ENCODE peak calls at places on chromosomes 12 and 14, in ten cellular contexts. One of them, this sample, is unnamed.

GRCh38 chr12:21773263-21773741 is 1.2 kb downstream of the KCNJ8 start:
- DNase-seq in AG09309: no peak
- DNase-seq in HTR-8/SVneo: no peak
- DNase-seq in kidney: peak
- DNase-seq in right cardiac atrium: peak
- DNase-seq in mesendoderm: peak
- DNase-seq in astrocyte of the spinal cord: no peak
- DNase-seq in SW480: no peak
- DNase-seq in activated gamma-delta T cell treated with Interleukin-2 at 50 U/mL for 16 hours: no peak
- DNase-seq in dorsolateral prefrontal cortex: no peak
- DNase-seq in this sample: no peak

GRCh38 chr14:95906591-95906990 is 30.0 kb downstream of the TUNAR start:
- DNase-seq in AG09309: no peak
- DNase-seq in HTR-8/SVneo: no peak
- DNase-seq in kidney: no peak
- DNase-seq in right cardiac atrium: no peak
- DNase-seq in mesendoderm: no peak
- DNase-seq in astrocyte of the spinal cord: no peak
- DNase-seq in SW480: no peak
- DNase-seq in activated gamma-delta T cell treated with Interleukin-2 at 50 U/mL for 16 hours: no peak
- DNase-seq in dorsolateral prefrontal cortex: no peak
- DNase-seq in this sample: no peak

GRCh38 chr12:12007001-12007712 is 63.6 kb upstream of the BCL2L14 start:
- DNase-seq in AG09309: no peak
- DNase-seq in HTR-8/SVneo: no peak
- DNase-seq in kidney: no peak
- DNase-seq in right cardiac atrium: no peak
- DNase-seq in mesendoderm: no peak
- DNase-seq in astrocyte of the spinal cord: peak
- DNase-seq in SW480: no peak
- DNase-seq in activated gamma-delta T cell treated with Interleukin-2 at 50 U/mL for 16 hours: peak
- DNase-seq in dorsolateral prefrontal cortex: no peak
- DNase-seq in this sample: peak

GRCh38 chr14:22691171-22691570 is 47.0 kb upstream of the OR6J1 start:
- DNase-seq in AG09309: peak
- DNase-seq in HTR-8/SVneo: no peak
- DNase-seq in kidney: no peak
- DNase-seq in right cardiac atrium: no peak
- DNase-seq in mesendoderm: no peak
- DNase-seq in astrocyte of the spinal cord: peak
- DNase-seq in SW480: no peak
- DNase-seq in activated gamma-delta T cell treated with Interleukin-2 at 50 U/mL for 16 hours: no peak
- DNase-seq in dorsolateral prefrontal cortex: no peak
- DNase-seq in this sample: no peak

GRCh38 chr14:103382375-103382774 is 2.8 kb upstream of the MARK3 start:
- DNase-seq in AG09309: no peak
- DNase-seq in HTR-8/SVneo: no peak
- DNase-seq in kidney: no peak
- DNase-seq in right cardiac atrium: no peak
- DNase-seq in mesendoderm: no peak
- DNase-seq in astrocyte of the spinal cord: no peak
- DNase-seq in SW480: no peak
- DNase-seq in activated gamma-delta T cell treated with Interleukin-2 at 50 U/mL for 16 hours: no peak
- DNase-seq in dorsolateral prefrontal cortex: no peak
- DNase-seq in this sample: no peak

GRCh38 chr12:53508534-53509199 is 1.4 kb upstream of the NPFF start:
- DNase-seq in AG09309: no peak
- DNase-seq in HTR-8/SVneo: peak
- DNase-seq in kidney: peak
- DNase-seq in right cardiac atrium: peak
- DNase-seq in mesendoderm: peak
- DNase-seq in astrocyte of the spinal cord: peak
- DNase-seq in SW480: peak
- DNase-seq in activated gamma-delta T cell treated with Interleukin-2 at 50 U/mL for 16 hours: peak
- DNase-seq in dorsolateral prefrontal cortex: peak
- DNase-seq in this sample: peak

GRCh38 chr12:94099191-94099983 is 49.0 kb upstream of the PLXNC1 start:
- DNase-seq in AG09309: peak
- DNase-seq in HTR-8/SVneo: peak
- DNase-seq in kidney: no peak
- DNase-seq in right cardiac atrium: no peak
- DNase-seq in mesendoderm: peak
- DNase-seq in astrocyte of the spinal cord: peak
- DNase-seq in SW480: peak
- DNase-seq in activated gamma-delta T cell treated with Interleukin-2 at 50 U/mL for 16 hours: no peak
- DNase-seq in dorsolateral prefrontal cortex: no peak
- DNase-seq in this sample: no peak

GRCh38 chr12:118999107-118999506 is 17.8 kb downstream of the SRRM4 start:
- DNase-seq in AG09309: no peak
- DNase-seq in HTR-8/SVneo: no peak
- DNase-seq in kidney: no peak
- DNase-seq in right cardiac atrium: no peak
- DNase-seq in mesendoderm: no peak
- DNase-seq in astrocyte of the spinal cord: no peak
- DNase-seq in SW480: no peak
- DNase-seq in activated gamma-delta T cell treated with Interleukin-2 at 50 U/mL for 16 hours: no peak
- DNase-seq in dorsolateral prefrontal cortex: no peak
- DNase-seq in this sample: no peak

GRCh38 chr12:30874455-30875313 is 51.9 kb upstream of the TSPAN11 start:
- DNase-seq in AG09309: no peak
- DNase-seq in HTR-8/SVneo: no peak
- DNase-seq in kidney: peak
- DNase-seq in right cardiac atrium: no peak
- DNase-seq in mesendoderm: peak
- DNase-seq in astrocyte of the spinal cord: no peak
- DNase-seq in SW480: peak
- DNase-seq in activated gamma-delta T cell treated with Interleukin-2 at 50 U/mL for 16 hours: no peak
- DNase-seq in dorsolateral prefrontal cortex: no peak
- DNase-seq in this sample: no peak

GRCh38 chr12:56695327-56696101 is 7.4 kb upstream of the PTGES3 start:
- DNase-seq in AG09309: no peak
- DNase-seq in HTR-8/SVneo: no peak
- DNase-seq in kidney: peak
- DNase-seq in right cardiac atrium: no peak
- DNase-seq in mesendoderm: no peak
- DNase-seq in astrocyte of the spinal cord: peak
- DNase-seq in SW480: no peak
- DNase-seq in activated gamma-delta T cell treated with Interleukin-2 at 50 U/mL for 16 hours: no peak
- DNase-seq in dorsolateral prefrontal cortex: no peak
- DNase-seq in this sample: no peak

GRCh38 chr12:78359530-78359929 is 505.0 kb upstream of the SYT1 start:
- DNase-seq in AG09309: peak
- DNase-seq in HTR-8/SVneo: no peak
- DNase-seq in kidney: no peak
- DNase-seq in right cardiac atrium: no peak
- DNase-seq in mesendoderm: peak
- DNase-seq in astrocyte of the spinal cord: peak
- DNase-seq in SW480: no peak
- DNase-seq in activated gamma-delta T cell treated with Interleukin-2 at 50 U/mL for 16 hours: no peak
- DNase-seq in dorsolateral prefrontal cortex: no peak
- DNase-seq in this sample: no peak

GRCh38 chr14:54446201-54446693 is 5.1 kb upstream of the CNIH1 start:
- DNase-seq in AG09309: no peak
- DNase-seq in HTR-8/SVneo: no peak
- DNase-seq in kidney: no peak
- DNase-seq in right cardiac atrium: no peak
- DNase-seq in mesendoderm: no peak
- DNase-seq in astrocyte of the spinal cord: no peak
- DNase-seq in SW480: no peak
- DNase-seq in activated gamma-delta T cell treated with Interleukin-2 at 50 U/mL for 16 hours: no peak
- DNase-seq in dorsolateral prefrontal cortex: peak
- DNase-seq in this sample: no peak

GRCh38 chr14:85471744-85472143 is 58.2 kb upstream of the FLRT2 start:
- DNase-seq in AG09309: peak
- DNase-seq in HTR-8/SVneo: peak
- DNase-seq in kidney: no peak
- DNase-seq in right cardiac atrium: peak
- DNase-seq in mesendoderm: peak
- DNase-seq in astrocyte of the spinal cord: peak
- DNase-seq in SW480: no peak
- DNase-seq in activated gamma-delta T cell treated with Interleukin-2 at 50 U/mL for 16 hours: no peak
- DNase-seq in dorsolateral prefrontal cortex: no peak
- DNase-seq in this sample: no peak

GRCh38 chr14:102209224-102209966 is 69.7 kb downstream of the WDR20 start:
- DNase-seq in AG09309: no peak
- DNase-seq in HTR-8/SVneo: peak
- DNase-seq in kidney: peak
- DNase-seq in right cardiac atrium: no peak
- DNase-seq in mesendoderm: peak
- DNase-seq in astrocyte of the spinal cord: no peak
- DNase-seq in SW480: no peak
- DNase-seq in activated gamma-delta T cell treated with Interleukin-2 at 50 U/mL for 16 hours: no peak
- DNase-seq in dorsolateral prefrontal cortex: peak
- DNase-seq in this sample: no peak

GRCh38 chr12:10395390-10395998 is 5.7 kb upstream of the KLRK1 start:
- DNase-seq in AG09309: peak
- DNase-seq in HTR-8/SVneo: peak
- DNase-seq in kidney: no peak
- DNase-seq in right cardiac atrium: peak
- DNase-seq in mesendoderm: peak
- DNase-seq in astrocyte of the spinal cord: peak
- DNase-seq in SW480: peak
- DNase-seq in activated gamma-delta T cell treated with Interleukin-2 at 50 U/mL for 16 hours: no peak
- DNase-seq in dorsolateral prefrontal cortex: no peak
- DNase-seq in this sample: no peak

GRCh38 chr12:111636209-111636928 is 37.3 kb upstream of the ATXN2 start:
- DNase-seq in AG09309: peak
- DNase-seq in HTR-8/SVneo: no peak
- DNase-seq in kidney: peak
- DNase-seq in right cardiac atrium: peak
- DNase-seq in mesendoderm: peak
- DNase-seq in astrocyte of the spinal cord: peak
- DNase-seq in SW480: no peak
- DNase-seq in activated gamma-delta T cell treated with Interleukin-2 at 50 U/mL for 16 hours: no peak
- DNase-seq in dorsolateral prefrontal cortex: peak
- DNase-seq in this sample: no peak

GRCh38 chr14:104731249-104731924 is 7.4 kb downstream of the ADSS1 start:
- DNase-seq in AG09309: no peak
- DNase-seq in HTR-8/SVneo: no peak
- DNase-seq in kidney: no peak
- DNase-seq in right cardiac atrium: no peak
- DNase-seq in mesendoderm: peak
- DNase-seq in astrocyte of the spinal cord: no peak
- DNase-seq in SW480: peak
- DNase-seq in activated gamma-delta T cell treated with Interleukin-2 at 50 U/mL for 16 hours: no peak
- DNase-seq in dorsolateral prefrontal cortex: no peak
- DNase-seq in this sample: no peak

GRCh38 chr12:49806321-49806813 is 21.8 kb downstream of the NCKAP5L start:
- DNase-seq in AG09309: no peak
- DNase-seq in HTR-8/SVneo: no peak
- DNase-seq in kidney: no peak
- DNase-seq in right cardiac atrium: no peak
- DNase-seq in mesendoderm: no peak
- DNase-seq in astrocyte of the spinal cord: no peak
- DNase-seq in SW480: no peak
- DNase-seq in activated gamma-delta T cell treated with Interleukin-2 at 50 U/mL for 16 hours: no peak
- DNase-seq in dorsolateral prefrontal cortex: no peak
- DNase-seq in this sample: no peak

GRCh38 chr14:69046468-69046867 is 67.4 kb upstream of the ACTN1 start:
- DNase-seq in AG09309: no peak
- DNase-seq in HTR-8/SVneo: no peak
- DNase-seq in kidney: no peak
- DNase-seq in right cardiac atrium: peak
- DNase-seq in mesendoderm: no peak
- DNase-seq in astrocyte of the spinal cord: peak
- DNase-seq in SW480: no peak
- DNase-seq in activated gamma-delta T cell treated with Interleukin-2 at 50 U/mL for 16 hours: no peak
- DNase-seq in dorsolateral prefrontal cortex: no peak
- DNase-seq in this sample: no peak

GRCh38 chr12:99721715-99722275 is 74.2 kb downstream of the GARIN6 start:
- DNase-seq in AG09309: no peak
- DNase-seq in HTR-8/SVneo: no peak
- DNase-seq in kidney: no peak
- DNase-seq in right cardiac atrium: no peak
- DNase-seq in mesendoderm: no peak
- DNase-seq in astrocyte of the spinal cord: no peak
- DNase-seq in SW480: no peak
- DNase-seq in activated gamma-delta T cell treated with Interleukin-2 at 50 U/mL for 16 hours: no peak
- DNase-seq in dorsolateral prefrontal cortex: no peak
- DNase-seq in this sample: no peak

GRCh38 chr12:117090816-117091711 is 8.2 kb downstream of the TESC start:
- DNase-seq in AG09309: no peak
- DNase-seq in HTR-8/SVneo: no peak
- DNase-seq in kidney: peak
- DNase-seq in right cardiac atrium: no peak
- DNase-seq in mesendoderm: no peak
- DNase-seq in astrocyte of the spinal cord: no peak
- DNase-seq in SW480: peak
- DNase-seq in activated gamma-delta T cell treated with Interleukin-2 at 50 U/mL for 16 hours: no peak
- DNase-seq in dorsolateral prefrontal cortex: no peak
- DNase-seq in this sample: no peak

GRCh38 chr14:35533357-35534129 is 421 bp upstream of the INSM2 start:
- DNase-seq in AG09309: no peak
- DNase-seq in HTR-8/SVneo: peak
- DNase-seq in kidney: peak
- DNase-seq in right cardiac atrium: peak
- DNase-seq in mesendoderm: peak
- DNase-seq in astrocyte of the spinal cord: peak
- DNase-seq in SW480: peak
- DNase-seq in activated gamma-delta T cell treated with Interleukin-2 at 50 U/mL for 16 hours: peak
- DNase-seq in dorsolateral prefrontal cortex: peak
- DNase-seq in this sample: peak

GRCh38 chr12:46983393-46983793 is 96.0 kb upstream of the PCED1B start:
- DNase-seq in AG09309: no peak
- DNase-seq in HTR-8/SVneo: no peak
- DNase-seq in kidney: peak
- DNase-seq in right cardiac atrium: no peak
- DNase-seq in mesendoderm: no peak
- DNase-seq in astrocyte of the spinal cord: no peak
- DNase-seq in SW480: no peak
- DNase-seq in activated gamma-delta T cell treated with Interleukin-2 at 50 U/mL for 16 hours: no peak
- DNase-seq in dorsolateral prefrontal cortex: no peak
- DNase-seq in this sample: no peak

GRCh38 chr14:102539544-102540309 is 30.2 kb upstream of the ANKRD9 start:
- DNase-seq in AG09309: no peak
- DNase-seq in HTR-8/SVneo: no peak
- DNase-seq in kidney: peak
- DNase-seq in right cardiac atrium: peak
- DNase-seq in mesendoderm: no peak
- DNase-seq in astrocyte of the spinal cord: peak
- DNase-seq in SW480: no peak
- DNase-seq in activated gamma-delta T cell treated with Interleukin-2 at 50 U/mL for 16 hours: no peak
- DNase-seq in dorsolateral prefrontal cortex: no peak
- DNase-seq in this sample: no peak

GRCh38 chr12:119176267-119177055 is 2.3 kb upstream of the HSPB8 start:
- DNase-seq in AG09309: no peak
- DNase-seq in HTR-8/SVneo: peak
- DNase-seq in kidney: peak
- DNase-seq in right cardiac atrium: peak
- DNase-seq in mesendoderm: peak
- DNase-seq in astrocyte of the spinal cord: peak
- DNase-seq in SW480: peak
- DNase-seq in activated gamma-delta T cell treated with Interleukin-2 at 50 U/mL for 16 hours: no peak
- DNase-seq in dorsolateral prefrontal cortex: peak
- DNase-seq in this sample: no peak

GRCh38 chr14:49612251-49612650 is 8.2 kb downstream of the RPL36AL start:
- DNase-seq in AG09309: no peak
- DNase-seq in HTR-8/SVneo: no peak
- DNase-seq in kidney: no peak
- DNase-seq in right cardiac atrium: no peak
- DNase-seq in mesendoderm: no peak
- DNase-seq in astrocyte of the spinal cord: no peak
- DNase-seq in SW480: no peak
- DNase-seq in activated gamma-delta T cell treated with Interleukin-2 at 50 U/mL for 16 hours: no peak
- DNase-seq in dorsolateral prefrontal cortex: no peak
- DNase-seq in this sample: no peak

GRCh38 chr14:39175445-39176262 is 600 bp downstream of the PNN start:
- DNase-seq in AG09309: no peak
- DNase-seq in HTR-8/SVneo: no peak
- DNase-seq in kidney: no peak
- DNase-seq in right cardiac atrium: peak
- DNase-seq in mesendoderm: peak
- DNase-seq in astrocyte of the spinal cord: no peak
- DNase-seq in SW480: peak
- DNase-seq in activated gamma-delta T cell treated with Interleukin-2 at 50 U/mL for 16 hours: no peak
- DNase-seq in dorsolateral prefrontal cortex: no peak
- DNase-seq in this sample: no peak

GRCh38 chr12:59250766-59251165 is 330.5 kb upstream of the LRIG3 start:
- DNase-seq in AG09309: no peak
- DNase-seq in HTR-8/SVneo: no peak
- DNase-seq in kidney: no peak
- DNase-seq in right cardiac atrium: no peak
- DNase-seq in mesendoderm: no peak
- DNase-seq in astrocyte of the spinal cord: no peak
- DNase-seq in SW480: no peak
- DNase-seq in activated gamma-delta T cell treated with Interleukin-2 at 50 U/mL for 16 hours: no peak
- DNase-seq in dorsolateral prefrontal cortex: no peak
- DNase-seq in this sample: no peak